ENCODE peak calls at places on chromosome 12, in four cellular contexts. One of them, this sample, is unnamed.
A peak's percentile ranks its signal among the peaks of the same experiment; 100 is the strongest.

GRCh38 chr12:47223848-47224213 is 144.1 kb upstream of the AMIGO2 start:
- DNase-seq in HCT116: no peak
- DNase-seq in HepG2: peak; percentile 64
- DNase-seq in K562: peak; percentile 45
- DNase-seq in this sample: no peak

GRCh38 chr12:16417058-16417457 is 69.6 kb downstream of the MGST1 start:
- DNase-seq in HepG2: no peak
- DNase-seq in HCT116: no peak
- DNase-seq in K562: no peak
- DNase-seq in this sample: no peak

GRCh38 chr12:3034067-3034750 is 43.0 kb upstream of the TSPAN9 start:
- DNase-seq in HepG2: peak; percentile 55
- DNase-seq in K562: peak; percentile 70
- DNase-seq in HCT116: peak; percentile 31
- DNase-seq in this sample: no peak

GRCh38 chr12:27901959-27902358 is 70.6 kb downstream of the PTHLH start:
- DNase-seq in HepG2: no peak
- DNase-seq in HCT116: no peak
- DNase-seq in K562: no peak
- DNase-seq in this sample: no peak

GRCh38 chr12:26680724-26681455 is 152.1 kb downstream of the ITPR2 start:
- DNase-seq in HCT116: no peak
- DNase-seq in K562: no peak
- DNase-seq in HepG2: peak; percentile 83
- DNase-seq in this sample: no peak

GRCh38 chr12:26953447-26953846 is 15.2 kb downstream of the FGFR1OP2 start:
- DNase-seq in HCT116: no peak
- DNase-seq in HepG2: no peak
- DNase-seq in K562: peak; percentile 58
- DNase-seq in this sample: no peak

GRCh38 chr12:112664569-112664968 is 127.0 kb upstream of the RPH3A start:
- DNase-seq in HCT116: no peak
- DNase-seq in HepG2: no peak
- DNase-seq in K562: peak; percentile 44
- DNase-seq in this sample: no peak

GRCh38 chr12:103814436-103814835 is 26.6 kb downstream of the NT5DC3 start:
- DNase-seq in K562: no peak
- DNase-seq in HepG2: no peak
- DNase-seq in HCT116: no peak
- DNase-seq in this sample: no peak

GRCh38 chr12:49658276-49658675 is 34.9 kb downstream of the PRPF40B start:
- DNase-seq in HCT116: no peak
- DNase-seq in K562: no peak
- DNase-seq in HepG2: no peak
- DNase-seq in this sample: no peak

GRCh38 chr12:40907115-40907521 is 214.9 kb downstream of the CNTN1 start:
- DNase-seq in K562: no peak
- DNase-seq in HCT116: peak; percentile 85
- DNase-seq in HepG2: no peak
- DNase-seq in this sample: no peak

GRCh38 chr12:66823857-66824570 is 145.1 kb upstream of the GRIP1 start:
- DNase-seq in HepG2: no peak
- DNase-seq in K562: no peak
- DNase-seq in HCT116: no peak
- DNase-seq in this sample: no peak

GRCh38 chr12:124578854-124579253 is 11.4 kb upstream of the NCOR2 start:
- DNase-seq in HepG2: no peak
- DNase-seq in K562: no peak
- DNase-seq in HCT116: no peak
- DNase-seq in this sample: no peak

GRCh38 chr12:78290606-78291345 is 460.1 kb downstream of the NAV3 start:
- DNase-seq in K562: no peak
- DNase-seq in HCT116: no peak
- DNase-seq in HepG2: peak; percentile 12
- DNase-seq in this sample: no peak

GRCh38 chr12:47422656-47423055 is 283.2 kb downstream of the RPAP3 start:
- DNase-seq in K562: no peak
- DNase-seq in HCT116: no peak
- DNase-seq in HepG2: no peak
- DNase-seq in this sample: no peak

GRCh38 chr12:119989619-119990381 is 764 bp downstream of the BICDL1 start:
- DNase-seq in HepG2: peak; percentile 41
- DNase-seq in HCT116: no peak
- DNase-seq in K562: peak; percentile 83
- DNase-seq in this sample: no peak

GRCh38 chr12:48811454-48812090 is 6.7 kb upstream of the CACNB3 start:
- DNase-seq in K562: no peak
- DNase-seq in HepG2: no peak
- DNase-seq in HCT116: no peak
- DNase-seq in this sample: no peak

GRCh38 chr12:77761286-77761685 is 69.4 kb upstream of the NAV3 start:
- DNase-seq in HepG2: no peak
- DNase-seq in K562: no peak
- DNase-seq in HCT116: no peak
- DNase-seq in this sample: no peak

GRCh38 chr12:116247377-116247776 is 30.1 kb downstream of the MED13L start:
- DNase-seq in HepG2: no peak
- DNase-seq in HCT116: no peak
- DNase-seq in K562: no peak
- DNase-seq in this sample: no peak

GRCh38 chr12:114879354-114879753 is 195.4 kb upstream of the TBX3 start:
- DNase-seq in HepG2: no peak
- DNase-seq in HCT116: no peak
- DNase-seq in K562: no peak
- DNase-seq in this sample: no peak

GRCh38 chr12:58314610-58315009 is 373.2 kb downstream of the ATP23 start:
- DNase-seq in HepG2: no peak
- DNase-seq in HCT116: no peak
- DNase-seq in K562: no peak
- DNase-seq in this sample: no peak

GRCh38 chr12:32609966-32610365 is 69.1 kb upstream of the DNM1L start:
- DNase-seq in HepG2: no peak
- DNase-seq in HCT116: no peak
- DNase-seq in K562: no peak
- DNase-seq in this sample: no peak

GRCh38 chr12:81930037-81930436 is 170.9 kb upstream of the PPFIA2 start:
- DNase-seq in HCT116: no peak
- DNase-seq in K562: no peak
- DNase-seq in HepG2: no peak
- DNase-seq in this sample: no peak

GRCh38 chr12:103178681-103179080 is 221.2 kb downstream of the ASCL1 start:
- DNase-seq in HCT116: no peak
- DNase-seq in K562: no peak
- DNase-seq in HepG2: no peak
- DNase-seq in this sample: no peak

GRCh38 chr12:72346331-72346944 is 74.3 kb downstream of the TRHDE start:
- DNase-seq in HCT116: peak; percentile 77
- DNase-seq in K562: peak; percentile 60
- DNase-seq in HepG2: peak; percentile 62
- DNase-seq in this sample: peak; percentile 54

GRCh38 chr12:45988259-45988658 is 2.1 kb downstream of the SCAF11 start:
- DNase-seq in K562: no peak
- DNase-seq in HCT116: no peak
- DNase-seq in HepG2: no peak
- DNase-seq in this sample: no peak

GRCh38 chr12:77214136-77214535 is 148.8 kb upstream of the E2F7 start:
- DNase-seq in HepG2: no peak
- DNase-seq in HCT116: no peak
- DNase-seq in K562: no peak
- DNase-seq in this sample: no peak

GRCh38 chr12:39368891-39369290 is 74.0 kb downstream of the KIF21A start:
- DNase-seq in HCT116: no peak
- DNase-seq in K562: no peak
- DNase-seq in HepG2: no peak
- DNase-seq in this sample: no peak

GRCh38 chr12:123843912-123844748 is 82.0 kb downstream of the DNAH10 start:
- DNase-seq in K562: peak; percentile 39
- DNase-seq in HepG2: no peak
- DNase-seq in HCT116: no peak
- DNase-seq in this sample: no peak

GRCh38 chr12:67426067-67426466 is 156.9 kb downstream of the CAND1 start:
- DNase-seq in HepG2: no peak
- DNase-seq in K562: no peak
- DNase-seq in HCT116: no peak
- DNase-seq in this sample: no peak

GRCh38 chr12:132272706-132273105 is 56.7 kb downstream of the GALNT9 start:
- DNase-seq in HepG2: no peak
- DNase-seq in HCT116: no peak
- DNase-seq in K562: no peak
- DNase-seq in this sample: no peak

GRCh38 chr12:94498073-94498472 is 38.4 kb upstream of the CEP83 start:
- DNase-seq in K562: peak; percentile 9
- DNase-seq in HepG2: no peak
- DNase-seq in HCT116: no peak
- DNase-seq in this sample: no peak

GRCh38 chr12:11653215-11653753 is 3.8 kb downstream of the ETV6 start:
- DNase-seq in HepG2: no peak
- DNase-seq in K562: peak; percentile 12
- DNase-seq in HCT116: no peak
- DNase-seq in this sample: no peak

GRCh38 chr12:96352161-96352835 is 47.9 kb downstream of the CDK17 start:
- DNase-seq in K562: no peak
- DNase-seq in HCT116: no peak
- DNase-seq in HepG2: no peak
- DNase-seq in this sample: no peak

GRCh38 chr12:94289551-94290312 is 141.4 kb downstream of the PLXNC1 start:
- DNase-seq in HCT116: no peak
- DNase-seq in K562: peak; percentile 35
- DNase-seq in HepG2: no peak
- DNase-seq in this sample: no peak

GRCh38 chr12:81296556-81297305 is 218.9 kb downstream of the ACSS3 start:
- DNase-seq in HepG2: no peak
- DNase-seq in HCT116: no peak
- DNase-seq in K562: no peak
- DNase-seq in this sample: no peak

GRCh38 chr12:84911331-84912190 is 1.0 kb downstream of the SLC6A15 start:
- DNase-seq in HCT116: no peak
- DNase-seq in K562: no peak
- DNase-seq in HepG2: no peak
- DNase-seq in this sample: peak; percentile 7

GRCh38 chr12:45379261-45379660 is 163.4 kb downstream of the ANO6 start:
- DNase-seq in HCT116: peak; percentile 3
- DNase-seq in HepG2: no peak
- DNase-seq in K562: peak; percentile 6
- DNase-seq in this sample: peak; percentile 33

GRCh38 chr12:132346496-132347470 is 17.4 kb upstream of the GALNT9 start:
- DNase-seq in HepG2: no peak
- DNase-seq in HCT116: no peak
- DNase-seq in K562: no peak
- DNase-seq in this sample: no peak

GRCh38 chr12:38113991-38114390 is 202.6 kb upstream of the ALG10B start:
- DNase-seq in HepG2: no peak
- DNase-seq in HCT116: no peak
- DNase-seq in K562: no peak
- DNase-seq in this sample: no peak

GRCh38 chr12:70646850-70647249 is 9.6 kb upstream of the PTPRB start:
- DNase-seq in HepG2: no peak
- DNase-seq in HCT116: no peak
- DNase-seq in K562: no peak
- DNase-seq in this sample: no peak
- H3K4me1 ChIP-seq in HepG2: peaks cover 10% of the 10 kb centered on the region
- H3K4me1 ChIP-seq in HCT116: peaks cover 40% of the 10 kb centered on the region
- H3K4me1 ChIP-seq in K562: peaks cover 27% of the 10 kb centered on the region
- H3K4me1 ChIP-seq in this sample: no peaks in the 10 kb centered on the region

GRCh38 chr12:104998423-104999346 is 12.6 kb downstream of the NOPCHAP1 start:
- DNase-seq in HepG2: no peak
- DNase-seq in HCT116: no peak
- DNase-seq in K562: no peak
- DNase-seq in this sample: no peak
- TF ChIP-seq TCF7L2 in HepG2: no peak
- TF ChIP-seq TCF7L2 in HCT116: no peak
- TF ChIP-seq TCF7L2 in K562: no peak
- TF ChIP-seq TCF7L2 in this sample: no peak

DNA sequence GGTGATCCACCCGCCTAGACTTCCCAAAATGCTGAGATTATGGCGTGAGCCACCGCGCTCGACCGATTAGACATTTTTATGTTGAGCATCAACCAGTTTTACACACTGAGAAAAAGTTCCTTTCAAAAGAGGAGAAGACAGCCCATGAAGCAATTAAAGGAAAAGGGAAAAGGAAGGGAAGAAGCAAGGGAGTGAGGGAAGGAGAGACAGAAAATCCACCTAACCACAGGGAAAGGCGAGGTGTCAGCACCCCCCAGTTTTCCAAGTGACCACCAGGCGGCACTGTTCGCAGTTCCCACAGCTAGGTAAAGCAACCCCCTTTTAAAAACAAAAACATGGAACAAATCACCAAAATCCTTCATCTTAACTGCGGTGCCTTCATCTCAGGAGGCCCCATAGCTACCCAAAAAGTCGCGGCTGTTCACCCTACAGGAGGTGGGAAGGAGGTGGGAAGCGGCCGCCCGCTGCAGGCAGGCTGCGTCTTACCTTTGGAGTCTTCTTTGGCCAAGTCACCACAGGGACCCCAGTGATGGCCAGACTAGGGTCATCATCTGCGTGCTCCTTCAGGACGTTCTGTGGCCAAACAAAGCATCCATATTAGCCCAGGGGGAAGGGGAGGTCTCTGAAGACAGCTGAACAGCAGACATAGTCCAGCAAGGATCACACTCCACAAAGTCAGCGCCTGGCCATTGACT is 86.6 kb downstream of the KDM2B start:
- DNase-seq in HCT116: peak; percentile 8
- DNase-seq in K562: peak; percentile 71
- DNase-seq in HepG2: no peak
- DNase-seq in this sample: peak; percentile 24
- TF ChIP-seq SIN3A in HCT116: no peak
- TF ChIP-seq SIN3A in K562: no peak
- TF ChIP-seq SIN3A in HepG2: no peak
- TF ChIP-seq SIN3A in this sample: no peak

DNA sequence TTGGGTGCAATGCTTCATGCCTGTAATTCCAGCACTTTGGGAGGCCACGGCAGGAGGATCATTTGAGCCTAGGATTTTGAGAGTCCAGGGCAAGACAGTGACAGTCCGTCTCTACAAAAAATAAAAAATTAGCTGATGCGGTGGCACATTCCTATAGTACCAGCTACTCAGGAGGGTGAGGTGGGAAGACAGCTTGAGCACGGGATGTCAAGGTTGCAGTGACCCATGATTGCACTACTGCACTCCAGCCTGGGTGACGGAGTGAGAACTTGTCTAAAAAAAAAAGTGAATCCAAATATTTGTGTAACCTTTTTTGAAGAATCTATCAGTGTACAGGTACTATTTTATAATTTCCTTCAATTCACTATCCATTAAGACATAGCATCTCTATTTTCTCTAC is 112.5 kb downstream of the DENND5B start:
- DNase-seq in HCT116: no peak
- DNase-seq in K562: no peak
- DNase-seq in HepG2: no peak
- DNase-seq in this sample: no peak
- H3K4me1 ChIP-seq in HCT116: peaks cover 40% of the 10 kb centered on the region
- H3K4me1 ChIP-seq in K562: no peaks in the 10 kb centered on the region
- H3K4me1 ChIP-seq in HepG2: peaks cover 50% of the 10 kb centered on the region
- H3K4me1 ChIP-seq in this sample: no peaks in the 10 kb centered on the region

GRCh38 chr12:106739815-106740552 is 34.5 kb upstream of the RIC8B start:
- DNase-seq in HepG2: no peak
- DNase-seq in HCT116: no peak
- DNase-seq in K562: peak; percentile 50
- DNase-seq in this sample: no peak
- TF ChIP-seq TCF7L2 in HepG2: no peak
- TF ChIP-seq TCF7L2 in HCT116: no peak
- TF ChIP-seq TCF7L2 in K562: no peak
- TF ChIP-seq TCF7L2 in this sample: no peak

This sample was measured in Panc1.